ENCODE peak calls at places on chromosomes 13 and 19, in five cellular contexts. J is endothelial cell of umbilical vein, D is GM12878, N is prostate gland, W is NB4. O is an unnamed sample.

GRCh38 chr13:109007946-109008345 is 378.5 kb downstream of the MYO16 start:
- DNase-seq in N (no peak), J (no peak), D (no peak), W (no peak), O (no peak)

GRCh38 chr13:104773775-104774174 is 1707.6 kb upstream of the SLC10A2 start:
- DNase-seq in J (peak), W (peak), N (no peak), D (peak), O (no peak)

GRCh38 chr19:18577365-18577914 is 5.8 kb downstream of the UBA52 start:
- DNase-seq in N (no peak), W (no peak), D (no peak), J (no peak), O (no peak)

GRCh38 chr13:27980280-27980998 is 8.1 kb downstream of the URAD start:
- DNase-seq in W (no peak), J (no peak), D (no peak), N (no peak), O (no peak)

GRCh38 chr13:89831157-89831556 is 1516.3 kb upstream of the MIR17HG start:
- DNase-seq in J (no peak), N (no peak), W (no peak), D (no peak), O (no peak)

GRCh38 chr13:104008571-104009435 is 942.6 kb upstream of the SLC10A2 start:
- DNase-seq in N (no peak), J (peak), W (no peak), D (no peak), O (no peak)

GRCh38 chr13:33556828-33557227 is 261.1 kb upstream of the RFC3 start:
- DNase-seq in N (no peak), D (no peak), J (no peak), W (no peak), O (no peak)

GRCh38 chr19:35417278-35417677 is 30.8 kb upstream of the FFAR2 start:
- DNase-seq in W (no peak), J (no peak), N (no peak), D (no peak), O (no peak)

GRCh38 chr13:75812751-75813181 is 176.6 kb downstream of the LMO7 start:
- DNase-seq in W (no peak), D (no peak), N (no peak), J (peak), O (no peak)

GRCh38 chr13:98285317-98285716 is 108.2 kb upstream of the RNF113B start:
- DNase-seq in D (no peak), W (no peak), N (no peak), J (no peak), O (no peak)

GRCh38 chr19:1027020-1027952 is 878 bp downstream of the CNN2 start:
- DNase-seq in W (peak), J (peak), D (no peak), N (no peak), O (no peak)

GRCh38 chr19:55341191-55342043 is 1.7 kb downstream of the KMT5C start:
- DNase-seq in J (peak), W (peak), N (peak), D (no peak), O (peak)

DNA sequence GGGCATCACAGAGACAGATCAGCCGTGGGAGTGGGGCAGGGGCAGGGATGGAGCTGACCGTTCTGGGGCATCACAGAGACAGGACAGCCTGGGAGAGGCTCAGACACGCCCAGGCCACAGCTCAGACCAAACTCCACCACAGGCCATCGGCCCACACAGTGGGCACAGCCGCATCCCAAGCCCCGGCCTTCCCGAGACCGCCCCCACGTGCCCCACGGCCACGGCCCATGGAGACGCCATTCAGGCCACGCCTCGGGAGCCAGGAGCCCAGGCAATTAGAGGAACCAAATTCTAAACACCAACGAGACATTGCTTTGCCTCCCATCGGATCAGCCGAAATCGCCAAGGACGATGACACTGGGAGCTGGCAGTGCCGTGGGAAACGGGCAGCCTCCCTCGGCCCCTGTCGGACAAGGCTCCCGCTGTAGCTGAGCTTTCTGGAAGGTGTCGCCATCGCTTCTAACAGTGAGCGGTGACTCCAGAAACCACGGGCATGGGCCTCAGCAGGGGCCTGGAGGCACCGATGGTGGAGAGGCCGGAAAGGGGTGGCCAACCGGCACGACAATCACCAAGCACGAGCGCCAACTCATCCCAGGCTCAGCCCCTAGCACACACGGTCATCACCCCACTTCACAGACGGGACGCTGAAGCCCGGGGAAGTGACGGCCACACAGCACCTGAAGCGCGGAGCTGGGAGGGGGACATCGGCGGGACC is 2.4 kb downstream of the PIP5K1C start:
- DNase-seq in N (no peak), W (no peak), J (no peak), D (no peak), O (no peak)
- H3K4me3 ChIP-seq in N (no peak), W (no peak), J (no peak), D (peak), O (no peak)

DNA sequence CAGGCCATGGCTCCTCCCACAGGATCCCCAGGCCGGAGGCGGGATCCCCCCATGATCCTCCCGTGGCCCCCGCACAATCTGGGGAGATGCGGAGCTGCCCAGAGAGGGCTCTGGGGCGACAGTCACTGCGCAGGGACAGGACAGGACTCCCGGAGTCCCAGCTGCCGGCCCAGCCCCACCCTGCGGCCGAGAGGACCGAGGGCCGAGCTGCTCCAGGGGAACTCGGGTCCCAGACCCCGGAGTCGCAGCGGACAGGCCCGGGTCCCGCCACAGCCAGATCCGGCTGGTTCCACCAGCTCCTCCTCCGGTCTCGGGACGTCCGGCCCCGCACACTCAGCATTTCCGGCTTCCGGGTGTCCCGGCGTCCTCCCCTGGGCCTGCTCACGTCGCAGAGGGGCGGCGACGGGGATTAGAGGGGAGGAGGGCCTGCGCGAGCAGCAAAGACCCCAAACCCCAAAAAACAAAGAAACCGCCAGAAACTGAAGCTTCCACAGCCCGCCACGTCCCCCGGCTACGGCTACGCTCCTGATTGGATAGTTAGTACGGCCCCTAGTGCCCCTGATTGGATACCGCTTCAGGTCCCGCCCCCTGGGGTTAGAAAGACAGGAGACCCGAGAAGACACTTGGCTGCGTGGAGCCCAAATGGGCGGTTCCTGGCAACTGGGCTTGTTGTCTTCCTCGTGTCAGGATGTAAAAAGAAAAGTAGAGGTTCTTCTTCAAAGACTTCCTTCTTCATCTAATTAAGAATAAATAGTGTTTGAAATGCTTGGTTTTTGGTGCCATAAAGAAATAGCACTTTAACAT is 21.3 kb upstream of the OR10H1 start:
- DNase-seq in W (peak), D (peak), J (peak), N (peak), O (peak)
- TF ChIP-seq POLR2A in W (peak), D (peak), J (peak), N (peak), O (no peak)

DNA sequence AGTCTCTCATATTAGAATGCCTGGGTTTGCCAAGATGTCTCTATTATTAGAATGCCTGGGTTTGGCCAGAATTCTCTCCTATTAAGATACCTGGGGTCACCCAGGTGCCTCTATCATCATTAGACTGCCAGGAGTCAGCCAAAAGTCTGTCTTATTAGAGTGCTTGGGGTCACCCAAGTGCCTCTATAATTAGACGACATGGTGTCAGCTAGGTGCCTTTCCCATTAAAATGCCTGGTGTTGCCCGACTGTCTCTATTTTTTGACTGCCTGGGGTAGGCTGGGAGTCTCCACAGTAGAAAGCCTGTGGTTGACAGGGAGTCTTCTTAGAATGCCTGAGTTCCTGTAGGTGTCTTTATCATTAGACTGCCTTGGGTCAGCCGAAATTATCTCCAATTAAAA is 1536.6 kb downstream of the UQCRFS1 start:
- DNase-seq in J (no peak), N (no peak), W (no peak), D (no peak), O (no peak)
- H3K4me3 ChIP-seq in J (no peak), N (no peak), W (no peak), D (no peak), O (no peak)

GRCh38 chr19:49583239-49583638 is 2.1 kb downstream of the PRRG2 start:
- DNase-seq in D (no peak), J (no peak), W (no peak), N (no peak), O (no peak)

GRCh38 chr19:49579947-49580263 is 451 bp downstream of the NOSIP start:
- DNase-seq in W (no peak), N (no peak), J (no peak), D (no peak), O (no peak)

GRCh38 chr19:49579193-49579592 is 1.2 kb downstream of the NOSIP start:
- DNase-seq in W (no peak), D (no peak), J (no peak), N (no peak), O (no peak)

GRCh38 chr19:49581007-49581508 is at the start of gene PRRG2:
- DNase-seq in W (no peak), N (peak), D (no peak), J (no peak), O (no peak)

GRCh38 chr19:49580264-49581006 is at the start of gene NOSIP:
- DNase-seq in D (peak), W (peak), J (peak), N (peak), O (peak)
- TF ChIP-seq POLR2A in D (peak), W (peak), J (peak), N (peak), O (no peak)

GRCh38 chr19:15629003-15629880 is 11.5 kb upstream of the CYP4F3 start:
- DNase-seq in J (peak), W (peak), N (peak), D (peak), O (peak)
- H3K4me3 ChIP-seq in J (no peak), W (no peak), N (no peak), D (no peak), O (no peak)

GRCh38 chr13:37109080-37109678 is 3.7 kb upstream of the CSNK1A1L start:
- DNase-seq in W (peak), N (no peak), D (no peak), J (peak), O (no peak)
- TF ChIP-seq POLR2A in W (no peak), N (no peak), D (no peak), J (no peak), O (no peak)

GRCh38 chr19:46622118-46622446 is 2.8 kb downstream of the PTGIR start:
- DNase-seq in N (no peak), D (no peak), J (no peak), W (no peak), O (no peak)

GRCh38 chr19:46620716-46621115 is 4.2 kb downstream of the PTGIR start:
- DNase-seq in J (no peak), N (no peak), D (no peak), W (no peak), O (no peak)

GRCh38 chr19:46620267-46620666 is 4.6 kb downstream of the PTGIR start:
- DNase-seq in J (no peak), W (no peak), D (no peak), N (no peak), O (no peak)

GRCh38 chr19:46623915-46624502 is 880 bp downstream of the PTGIR start:
- DNase-seq in D (no peak), N (no peak), J (no peak), W (no peak), O (no peak)

DNA sequence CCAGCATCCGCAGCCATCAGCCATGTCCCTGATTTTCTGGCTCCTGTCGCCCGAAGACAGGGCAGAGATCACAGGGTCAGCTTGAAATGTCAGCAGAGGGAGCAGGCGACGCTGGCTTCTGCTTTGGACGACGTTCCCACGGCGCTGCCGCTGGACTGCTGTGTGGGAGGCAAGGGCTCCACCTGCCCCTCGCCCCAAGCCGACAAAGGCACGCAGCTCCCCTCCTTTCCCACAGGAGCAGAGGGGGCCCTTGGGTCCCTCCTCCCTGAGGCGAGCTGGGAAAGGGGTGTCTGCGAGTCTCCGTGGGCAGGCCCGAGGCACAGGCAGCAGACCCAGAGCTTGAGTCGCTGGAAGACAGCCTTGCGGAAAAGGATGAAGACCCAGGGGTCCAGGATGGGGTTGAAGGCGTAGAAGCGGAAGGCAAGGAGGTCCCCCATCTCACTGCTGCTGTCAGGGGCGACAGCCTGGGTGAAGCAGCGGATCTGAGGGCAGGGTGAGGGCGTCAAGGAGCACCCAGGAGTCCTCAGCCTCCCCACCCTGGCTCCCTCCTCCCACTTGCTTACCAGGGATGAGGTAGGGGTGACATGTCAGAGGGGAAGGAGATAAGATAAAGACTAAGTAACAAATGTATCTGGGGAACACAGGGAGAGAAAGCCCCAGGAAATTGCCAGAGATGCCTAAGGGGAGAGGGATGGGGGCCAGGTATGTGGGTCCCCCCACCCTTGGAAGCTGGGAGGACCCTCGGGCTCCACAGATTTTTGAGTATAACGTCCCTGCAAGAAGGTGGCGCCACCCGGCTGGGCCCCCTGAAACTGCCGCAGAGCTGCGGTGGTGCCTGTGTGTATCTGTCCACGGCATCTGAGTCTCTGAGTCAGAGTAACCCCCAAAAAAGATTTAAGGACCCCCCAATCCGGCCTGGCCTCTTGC is 3.4 kb downstream of the PTGIR start:
- DNase-seq in J (no peak), N (no peak), D (no peak), W (no peak), O (no peak)
- H3K4me3 ChIP-seq in J (no peak), N (no peak), D (peak), W (no peak), O (no peak)

DNA sequence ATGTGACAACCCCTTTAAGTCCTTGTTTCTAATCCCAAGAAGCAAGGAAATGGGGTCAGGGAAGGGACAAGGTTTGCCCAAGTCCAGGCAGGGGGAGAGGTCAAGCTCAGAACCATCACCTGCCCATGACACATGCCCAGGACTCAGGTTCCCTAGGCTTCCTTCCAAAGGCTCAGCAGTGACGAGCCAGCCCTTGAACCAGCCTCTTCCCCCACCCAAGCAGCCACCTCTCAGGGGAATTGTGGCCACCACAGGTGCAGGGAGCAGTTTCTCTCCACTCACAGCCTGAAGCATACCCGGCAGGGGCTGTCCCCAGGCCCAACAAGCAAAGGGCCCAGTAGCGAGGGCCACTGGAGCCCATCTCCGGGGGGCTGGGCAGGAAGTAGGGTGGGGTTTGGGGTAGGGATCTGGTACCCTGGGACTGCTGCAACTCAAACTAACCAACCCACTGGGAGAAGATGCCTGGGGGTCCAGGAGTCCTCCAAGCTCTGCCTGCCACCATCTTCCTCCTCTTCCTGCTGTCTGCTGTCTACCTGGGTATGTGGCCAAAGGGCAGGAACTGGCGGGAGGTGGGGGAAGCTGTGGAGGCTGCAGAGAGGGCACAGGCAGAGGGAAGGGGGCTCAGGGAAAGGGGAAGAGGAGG is at the start of gene CD79A:
- DNase-seq in N (no peak), J (no peak), D (peak), W (peak), O (no peak)
- TF ChIP-seq POLR2A in N (no peak), J (no peak), D (peak), W (no peak), O (no peak)

GRCh38 chr19:43695985-43696729 is 19.7 kb upstream of the IRGC start:
- DNase-seq in D (no peak), N (no peak), J (no peak), W (peak), O (no peak)

GRCh38 chr19:43704002-43704705 is 11.7 kb upstream of the IRGC start:
- DNase-seq in J (no peak), W (no peak), D (no peak), N (no peak), O (no peak)

GRCh38 chr19:43697295-43697694 is 18.6 kb upstream of the IRGC start:
- DNase-seq in W (no peak), N (no peak), J (no peak), D (no peak), O (no peak)

GRCh38 chr19:43700368-43701015 is 15.4 kb upstream of the IRGC start:
- DNase-seq in N (no peak), J (peak), W (peak), D (no peak), O (peak)

DNA sequence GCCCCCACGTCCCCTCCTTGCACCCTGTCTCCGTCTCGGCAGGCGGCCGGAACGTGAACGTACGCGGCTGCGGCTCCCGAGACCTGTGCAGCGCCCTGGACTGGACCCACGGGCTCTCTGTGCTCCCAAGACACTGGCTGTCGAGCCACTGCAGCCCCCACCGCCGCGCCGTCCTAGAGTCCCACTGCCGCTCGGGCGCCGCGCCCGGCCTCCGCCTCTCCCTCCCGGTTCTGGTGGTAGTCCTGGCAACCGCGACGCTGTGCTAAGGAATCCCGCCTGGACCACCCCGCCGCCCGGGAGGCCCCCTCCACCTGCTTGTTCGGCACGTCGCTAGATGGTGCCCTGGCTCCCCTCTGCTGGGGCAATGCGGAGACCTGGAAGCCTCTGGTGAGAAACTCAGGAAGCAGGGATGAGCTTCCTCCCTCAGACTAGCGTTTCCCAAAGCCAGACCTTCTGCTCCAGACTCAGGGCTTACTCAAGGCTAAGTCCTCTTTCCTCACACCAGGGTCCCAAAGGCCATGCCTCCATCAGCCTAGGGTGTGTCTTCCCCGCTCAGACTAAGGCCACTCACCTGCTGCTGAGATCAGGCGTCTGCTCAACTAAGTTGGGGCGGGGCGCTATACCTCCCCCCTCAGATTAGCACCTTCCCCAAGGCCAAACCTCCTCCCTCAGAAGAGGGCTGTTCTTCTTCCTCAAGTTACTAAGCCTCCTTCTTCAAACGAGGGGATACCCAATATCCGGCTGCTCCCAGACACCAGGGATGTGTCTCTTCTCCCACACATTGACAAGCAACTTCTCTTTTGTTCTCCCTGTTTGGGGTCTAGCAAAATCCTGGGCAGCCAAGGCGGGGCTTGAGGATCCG is 16.1 kb upstream of the IRGC start:
- DNase-seq in D (no peak), N (no peak), J (peak), W (no peak), O (no peak)
- H3K4me3 ChIP-seq in D (no peak), N (peak), J (no peak), W (no peak), O (no peak)